ENCODE peak calls at places on chromosomes 3 and 15, in seven cellular contexts. K is mammary epithelial cell, L is thoracic aorta, M is endodermal cell, X is amniotic stem cell, D is COR-L47, A is GM10248. N is an unnamed sample.

GRCh38 chr3:45497963-45498362 is 96.6 kb upstream of the LIMD1 start:
- DNase-seq in K (no peak), L (no peak), M (no peak), X (no peak), D (no peak), A (no peak), N (no peak)

GRCh38 chr3:99578339-99578970 is 59.9 kb upstream of the COL8A1 start:
- DNase-seq in K (no peak), L (no peak), M (no peak), X (no peak), D (no peak), A (no peak), N (no peak)

GRCh38 chr15:33960160-33960559 is 8.1 kb upstream of the CHRM5 start:
- DNase-seq in K (no peak), L (no peak), M (no peak), X (no peak), D (no peak), A (no peak), N (no peak)

GRCh38 chr3:46986782-46987484 is 7.5 kb downstream of the NBEAL2 start:
- DNase-seq in K (no peak), L (no peak), M (no peak), X (no peak), D (no peak), A (no peak), N (no peak)

GRCh38 chr3:145191543-145191942 is 969.4 kb downstream of the PLOD2 start:
- DNase-seq in K (peak), L (no peak), M (no peak), X (no peak), D (no peak), A (no peak), N (peak)

GRCh38 chr15:30990036-30990435 is 1.4 kb downstream of the MTMR10 start:
- DNase-seq in K (no peak), L (no peak), M (no peak), X (no peak), D (no peak), A (no peak), N (no peak)

GRCh38 chr3:50675179-50676030 is 678 bp downstream of the DOCK3 start:
- DNase-seq in K (no peak), L (no peak), M (peak), X (no peak), D (no peak), A (peak), N (no peak)

GRCh38 chr3:28972921-28973320 is 307.9 kb upstream of the RBMS3 start:
- DNase-seq in K (peak), L (no peak), M (no peak), X (no peak), D (no peak), A (no peak), N (no peak)

GRCh38 chr15:78212546-78213424 is 21.6 kb downstream of the ACSBG1 start:
- DNase-seq in K (peak), L (no peak), M (peak), X (peak), D (peak), A (no peak), N (no peak)

GRCh38 chr3:29475854-29476253 is 195.0 kb downstream of the RBMS3 start:
- DNase-seq in K (no peak), L (no peak), M (peak), X (no peak), D (no peak), A (no peak), N (no peak)

GRCh38 chr3:187040637-187041361 is 98.5 kb downstream of the RPL39L start:
- DNase-seq in K (peak), L (no peak), M (no peak), X (no peak), D (no peak), A (no peak), N (no peak)

GRCh38 chr15:68782589-68783161 is 38.0 kb downstream of the ANP32A start:
- DNase-seq in K (no peak), L (no peak), M (peak), X (no peak), D (no peak), A (no peak), N (no peak)

GRCh38 chr3:196962930-196963259 is 5.7 kb downstream of the PIGZ start:
- DNase-seq in K (no peak), L (no peak), M (no peak), X (no peak), D (no peak), A (no peak), N (no peak)

GRCh38 chr3:138389841-138390581 is 41.6 kb downstream of the MRAS start:
- DNase-seq in K (peak), L (no peak), M (no peak), X (peak), D (no peak), A (no peak), N (no peak)

GRCh38 chr3:69085543-69086132 is 901 bp downstream of the ARL6IP5 start:
- DNase-seq in K (peak), L (no peak), M (peak), X (no peak), D (no peak), A (no peak), N (no peak)

GRCh38 chr3:156543043-156543555 is 11.8 kb downstream of the SSR3 start:
- DNase-seq in K (no peak), L (no peak), M (no peak), X (no peak), D (no peak), A (no peak), N (no peak)

GRCh38 chr3:112814256-112814655 is 32.4 kb downstream of the CD200R1L start:
- DNase-seq in K (peak), L (no peak), M (no peak), X (peak), D (peak), A (no peak), N (no peak)

GRCh38 chr3:76083992-76084391 is 298.6 kb upstream of the ZNF717 start:
- DNase-seq in K (no peak), L (no peak), M (no peak), X (no peak), D (no peak), A (no peak), N (no peak)

GRCh38 chr3:55405436-55405835 is 81.7 kb downstream of the WNT5A start:
- DNase-seq in K (peak), L (no peak), M (peak), X (no peak), D (no peak), A (no peak), N (no peak)

GRCh38 chr3:126937533-126938432 is 45.1 kb upstream of the PLXNA1 start:
- DNase-seq in K (no peak), L (no peak), M (no peak), X (no peak), D (peak), A (no peak), N (no peak)

GRCh38 chr15:52651868-52652267 is 27.3 kb downstream of the ATOSA start:
- DNase-seq in K (peak), L (peak), M (peak), X (peak), D (peak), A (peak), N (peak)

GRCh38 chr3:15629860-15630597 is 28.5 kb downstream of the BTD start:
- DNase-seq in K (peak), L (no peak), M (peak), X (peak), D (no peak), A (peak), N (peak)

GRCh38 chr3:16937421-16937820 is 52.7 kb downstream of the PLCL2 start:
- DNase-seq in K (no peak), L (no peak), M (no peak), X (no peak), D (no peak), A (no peak), N (no peak)

GRCh38 chr3:21752749-21753347 is 1.8 kb upstream of the ZNF385D start:
- DNase-seq in K (peak), L (no peak), M (no peak), X (peak), D (no peak), A (peak), N (no peak)